ENCODE peak calls at places on chromosomes 3 and 15, in five cellular contexts. V, F, E, N and K are unnamed samples.

GRCh38 chr3:198043149-198043548 is 83.1 kb downstream of the LMLN start:
- DNase-seq in E (no peak), V (no peak), F (no peak), N (no peak), K (no peak)

GRCh38 chr3:37974121-37974927 is 16.3 kb upstream of the VILL start:
- DNase-seq in E (peak), F (no peak), V (no peak), N (peak), K (peak)

GRCh38 chr3:32876920-32877319 is 59.1 kb downstream of the TRIM71 start:
- DNase-seq in V (no peak), N (no peak), F (no peak), E (no peak), K (no peak)

GRCh38 chr15:85404922-85405293 is 24.5 kb downstream of the AKAP13 start:
- DNase-seq in E (no peak), N (no peak), F (no peak), V (no peak), K (no peak)

GRCh38 chr15:25242166-25242879 is 196.5 kb downstream of the UBE3A start:
- DNase-seq in E (no peak), V (no peak), F (no peak), N (no peak), K (no peak)

GRCh38 chr15:62068071-62068786 is 1.5 kb downstream of the C2CD4A start:
- DNase-seq in E (no peak), F (no peak), V (no peak), N (peak), K (no peak)

GRCh38 chr15:60006203-60006782 is 2.2 kb downstream of the FOXB1 start:
- DNase-seq in E (no peak), N (peak), V (no peak), F (no peak), K (no peak)

GRCh38 chr3:179321585-179322322 is 1.1 kb upstream of the ZNF639 start:
- DNase-seq in N (peak), E (no peak), F (no peak), V (no peak), K (peak)

GRCh38 chr3:169923189-169923588 is 11.8 kb downstream of the SAMD7 start:
- DNase-seq in F (no peak), N (no peak), E (no peak), V (no peak), K (no peak)

GRCh38 chr15:51699373-51699772 is 18.1 kb downstream of the SCG3 start:
- DNase-seq in E (no peak), V (no peak), N (no peak), F (no peak), K (no peak)

GRCh38 chr3:31077021-31077601 is 182.7 kb upstream of the GADL1 start:
- DNase-seq in N (peak), V (peak), E (no peak), F (peak), K (no peak)

GRCh38 chr15:86588413-86588812 is 508.7 kb downstream of the AGBL1 start:
- DNase-seq in V (no peak), N (no peak), F (no peak), E (no peak), K (no peak)

GRCh38 chr15:55356985-55357585 is 38.1 kb downstream of the PIGB start:
- DNase-seq in N (no peak), V (no peak), F (no peak), E (no peak), K (no peak)

GRCh38 chr15:62447742-62448141 is 282.7 kb upstream of the C2CD4B start:
- DNase-seq in F (no peak), N (no peak), V (no peak), E (no peak), K (peak)